ENCODE peak calls at places on chromosome 19, in eight cellular contexts. Y, R, N, Z, F, J, S and I are unnamed samples.

GRCh38 chr19:5536337-5536894 is 31.3 kb downstream of the TINCR start:
- DNase-seq in Y (peak; percentile 75), R (no peak), N (peak; percentile 80), Z (peak; percentile 57), F (peak; percentile 12), J (no peak), S (peak; percentile 68), I (no peak)

GRCh38 chr19:3671680-3672574 is 28.3 kb downstream of the PIP5K1C start:
- DNase-seq in Y (no peak), R (no peak), N (no peak), Z (no peak), F (no peak), J (no peak), S (no peak), I (no peak)

GRCh38 chr19:45030825-45031224 is 8.0 kb upstream of the CLASRP start:
- DNase-seq in Y (no peak), R (no peak), N (no peak), Z (no peak), F (no peak), J (no peak), S (no peak), I (no peak)

GRCh38 chr19:4539169-4539696 is 603 bp downstream of the LRG1 start:
- DNase-seq in Y (no peak), R (no peak), N (no peak), Z (no peak), F (no peak), J (no peak), S (no peak), I (no peak)

GRCh38 chr19:9431475-9431874 is 3.9 kb downstream of the ZNF266 start:
- DNase-seq in Y (no peak), R (no peak), N (peak; percentile 39), Z (no peak), F (no peak), J (no peak), S (no peak), I (no peak)

GRCh38 chr19:29492761-29493160 is 33.0 kb upstream of the VSTM2B start:
- DNase-seq in Y (no peak), R (no peak), N (no peak), Z (no peak), F (no peak), J (no peak), S (no peak), I (no peak)

GRCh38 chr19:14517446-14517839 is 754 bp downstream of the DNAJB1 start:
- DNase-seq in Y (no peak), R (no peak), N (no peak), Z (no peak), F (no peak), J (no peak), S (no peak), I (no peak)

GRCh38 chr19:41903161-41903953 is 20.4 kb downstream of the ARHGEF1 start:
- DNase-seq in Y (no peak), R (no peak), N (no peak), Z (no peak), F (no peak), J (no peak), S (no peak), I (no peak)

GRCh38 chr19:10780368-10780767 is 55.6 kb downstream of the TMED1 start:
- DNase-seq in Y (no peak), R (no peak), N (peak; percentile 35), Z (no peak), F (no peak), J (no peak), S (peak; percentile 61), I (no peak)

GRCh38 chr19:40603071-40603718 is 2.0 kb downstream of the LTBP4 start:
- DNase-seq in Y (no peak), R (peak; percentile 62), N (peak; percentile 51), Z (peak; percentile 45), F (no peak), J (no peak), S (no peak), I (no peak)

GRCh38 chr19:6020166-6020967 is 42.4 kb upstream of the RANBP3 start:
- DNase-seq in Y (peak; percentile 62), R (no peak), N (no peak), Z (no peak), F (peak; percentile 69), J (no peak), S (peak; percentile 45), I (peak; percentile 59)

GRCh38 chr19:7795555-7796161 is 32.6 kb downstream of the CLEC4M start:
- DNase-seq in Y (no peak), R (no peak), N (no peak), Z (no peak), F (no peak), J (no peak), S (no peak), I (no peak)

GRCh38 chr19:38666662-38667448 is 19.4 kb downstream of the ACTN4 start:
- DNase-seq in Y (peak; percentile 87), R (no peak), N (no peak), Z (peak; percentile 74), F (no peak), J (no peak), S (no peak), I (peak; percentile 62)

GRCh38 chr19:405138-405965 is 3.6 kb downstream of the C2CD4C start:
- DNase-seq in Y (no peak), R (no peak), N (no peak), Z (no peak), F (no peak), J (no peak), S (no peak), I (peak; percentile 47)

GRCh38 chr19:1949304-1950101 is 8.5 kb downstream of the CSNK1G2 start:
- DNase-seq in Y (no peak), R (no peak), N (no peak), Z (no peak), F (no peak), J (no peak), S (no peak), I (no peak)

GRCh38 chr19:12769689-12770088 is 5.7 kb downstream of the HOOK2 start:
- DNase-seq in Y (no peak), R (no peak), N (no peak), Z (no peak), F (no peak), J (no peak), S (peak; percentile 77), I (no peak)

GRCh38 chr19:49142866-49143335 is 12.3 kb downstream of the HRC start:
- DNase-seq in Y (peak; percentile 93), R (peak; percentile 90), N (peak; percentile 70), Z (peak; percentile 76), F (peak; percentile 93), J (no peak), S (peak; percentile 91), I (peak; percentile 88)

GRCh38 chr19:48318286-48318987 is 6.9 kb upstream of the EMP3 start:
- DNase-seq in Y (no peak), R (no peak), N (no peak), Z (no peak), F (no peak), J (no peak), S (no peak), I (peak; percentile 75)

GRCh38 chr19:11821474-11821873 is 7.4 kb downstream of the ZNF440 start:
- DNase-seq in Y (no peak), R (no peak), N (peak; percentile 80), Z (no peak), F (no peak), J (no peak), S (no peak), I (no peak)

GRCh38 chr19:47032171-47032811 is 12.7 kb downstream of the NPAS1 start:
- DNase-seq in Y (peak; percentile 72), R (peak; percentile 84), N (peak; percentile 42), Z (peak; percentile 33), F (peak; percentile 32), J (peak; percentile 52), S (peak; percentile 67), I (peak; percentile 86)

GRCh38 chr19:4713384-4713951 is 10.2 kb downstream of the DPP9 start:
- DNase-seq in Y (peak; percentile 68), R (no peak), N (peak; percentile 96), Z (peak; percentile 99), F (peak; percentile 96), J (no peak), S (no peak), I (no peak)

GRCh38 chr19:4391701-4392543 is 8.4 kb downstream of the SH3GL1 start:
- DNase-seq in Y (peak; percentile 44), R (no peak), N (peak; percentile 98), Z (peak; percentile 48), F (no peak), J (no peak), S (no peak), I (peak; percentile 85)

GRCh38 chr19:854549-854948 is 2.4 kb downstream of the ELANE start:
- DNase-seq in Y (no peak), R (no peak), N (no peak), Z (no peak), F (no peak), J (no peak), S (no peak), I (no peak)

DNA sequence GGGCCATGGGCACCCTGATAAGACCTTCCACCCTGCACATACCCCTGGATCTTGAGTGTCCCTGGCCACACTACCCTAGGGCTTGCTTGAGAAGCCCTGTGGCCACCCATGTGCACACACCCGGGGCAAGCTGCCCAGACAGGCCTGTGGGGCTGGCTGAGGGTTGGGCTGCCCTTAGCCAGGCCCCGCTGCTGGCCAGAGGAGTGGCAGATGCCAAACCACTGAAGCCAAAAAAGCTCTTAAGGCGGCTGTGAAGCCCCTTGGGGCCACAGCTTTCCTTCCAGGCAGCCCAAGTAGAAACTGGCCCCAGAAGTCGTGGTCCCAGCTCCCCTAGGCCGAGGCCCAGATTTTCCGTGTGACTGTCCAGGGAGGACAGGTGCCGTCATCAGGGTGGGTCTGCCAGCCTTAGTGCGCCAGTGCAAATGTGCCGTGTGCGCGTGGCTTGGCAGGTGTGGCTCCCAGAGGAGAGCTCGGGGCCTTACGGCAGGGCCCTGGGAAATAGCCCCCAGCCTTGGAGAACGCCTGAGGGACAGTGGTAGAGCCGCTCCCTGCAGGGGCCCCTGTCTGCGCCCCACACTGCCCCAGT is 14.8 kb downstream of the CEBPG start:
- DNase-seq in Y (peak; percentile 14), R (peak; percentile 26), N (no peak), Z (no peak), F (no peak), J (no peak), S (no peak), I (no peak)
- H3K4me1 ChIP-seq in Y (peaks cover 49% of the 10 kb centered on the region), R (peaks cover 6% of the 10 kb centered on the region), N (peaks cover 3% of the 10 kb centered on the region), Z (peaks cover 8% of the 10 kb centered on the region), F (peaks cover 22% of the 10 kb centered on the region), J (no peaks in the 10 kb centered on the region), S (peaks cover 50% of the 10 kb centered on the region), I (peaks cover 22% of the 10 kb centered on the region)

DNA sequence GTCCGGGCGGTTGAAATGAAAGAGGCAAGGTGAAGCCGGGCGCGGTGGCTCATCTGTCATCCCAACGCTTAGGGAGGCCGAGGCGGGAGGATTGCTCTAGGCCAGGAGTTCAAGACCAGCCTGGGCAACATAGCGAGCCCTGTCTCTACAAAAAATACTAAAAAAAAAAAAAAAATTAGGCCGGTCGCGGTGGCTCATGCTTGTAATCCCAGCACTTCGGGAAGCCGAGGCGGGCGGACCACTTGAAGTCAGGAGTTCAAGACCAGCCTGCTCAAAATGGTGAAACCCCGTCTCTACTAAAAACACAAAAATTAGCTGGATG is 256 bp upstream of the GARIN5A start:
- DNase-seq in Y (no peak), R (no peak), N (no peak), Z (no peak), F (no peak), J (no peak), S (no peak), I (no peak)
- H3K4me3 ChIP-seq in Y (peak overlapping the region; percentile 79), R (peak overlapping the region; percentile 51), N (peak overlapping the region; percentile 83), Z (peak overlapping the region; percentile 80), F (peak overlapping the region; percentile 89), J (peak overlapping the region; percentile 96), S (peak overlapping the region; percentile 90), I (peak overlapping the region; percentile 84)

GRCh38 chr19:30667227-30667626 is 295.0 kb downstream of the ZNF536 start:
- DNase-seq in Y (no peak), R (no peak), N (no peak), Z (no peak), F (no peak), J (no peak), S (no peak), I (peak; percentile 52)
- H3K4me1 ChIP-seq in Y (peaks cover 55% of the 10 kb centered on the region), R (no peaks in the 10 kb centered on the region), N (no peaks in the 10 kb centered on the region), Z (peaks cover 6% of the 10 kb centered on the region), F (no peaks in the 10 kb centered on the region), J (no peaks in the 10 kb centered on the region), S (no peaks in the 10 kb centered on the region), I (peaks cover 15% of the 10 kb centered on the region)

GRCh38 chr19:21850636-21851255 is 14.8 kb upstream of the ZNF43 start:
- DNase-seq in Y (no peak), R (no peak), N (peak; percentile 97), Z (no peak), F (no peak), J (no peak), S (no peak), I (no peak)
- H3K4me3 ChIP-seq in Y (no peak overlapping the region), R (no peak overlapping the region), N (peak overlapping the region; percentile 65), Z (no peak overlapping the region), F (peak overlapping the region; percentile 58), J (no peak overlapping the region), S (peak overlapping the region; percentile 94), I (peak overlapping the region; percentile 96)